ENCODE peak calls at places on chromosomes 3 and 15, in five cellular contexts. D, T, Q, R and L are unnamed samples.

GRCh38 chr15:63060699-63061098 is 18.2 kb downstream of the TPM1 start:
- DNase-seq in D (no peak), T (no peak), Q (no peak), R (no peak), L (no peak)

GRCh38 chr15:97521894-97522293 is 438.6 kb upstream of the ARRDC4 start:
- DNase-seq in D (no peak), T (no peak), Q (no peak), R (no peak), L (no peak)

GRCh38 chr3:172984938-172985337 is 156.1 kb downstream of the SPATA16 start:
- DNase-seq in D (no peak), T (no peak), Q (no peak), R (no peak), L (no peak)

GRCh38 chr3:126554560-126555525 is 3.9 kb downstream of the C3orf22 start:
- DNase-seq in D (peak; percentile 38), T (peak; percentile 55), Q (peak; percentile 25), R (no peak), L (no peak)

GRCh38 chr15:76158250-76158649 is 98.5 kb downstream of the TMEM266 start:
- DNase-seq in D (no peak), T (no peak), Q (no peak), R (no peak), L (no peak)

GRCh38 chr3:56125358-56126005 is 342.8 kb downstream of the ERC2 start:
- DNase-seq in D (no peak), T (no peak), Q (no peak), R (peak; percentile 4), L (no peak)

GRCh38 chr3:183560607-183561006 is 5.1 kb upstream of the KLHL6 start:
- DNase-seq in D (no peak), T (no peak), Q (peak; percentile 58), R (peak; percentile 64), L (no peak)

GRCh38 chr3:153070153-153070868 is 91.7 kb upstream of the RAP2B start:
- DNase-seq in D (no peak), T (no peak), Q (no peak), R (peak; percentile 60), L (no peak)

GRCh38 chr3:105938101-105938500 is 69.3 kb upstream of the CBLB start:
- DNase-seq in D (no peak), T (no peak), Q (no peak), R (no peak), L (no peak)

GRCh38 chr3:182967218-182968204 is 12.8 kb downstream of the DCUN1D1 start:
- DNase-seq in D (no peak), T (no peak), Q (no peak), R (no peak), L (no peak)

GRCh38 chr3:1752205-1752604 is 346.5 kb upstream of the CNTN4 start:
- DNase-seq in D (no peak), T (no peak), Q (no peak), R (no peak), L (no peak)

GRCh38 chr15:61200626-61201025 is 28.5 kb downstream of the RORA start:
- DNase-seq in D (no peak), T (no peak), Q (no peak), R (no peak), L (no peak)

GRCh38 chr3:101823525-101823924 is 25.8 kb upstream of the NFKBIZ start:
- DNase-seq in D (no peak), T (no peak), Q (no peak), R (no peak), L (no peak)

GRCh38 chr3:48372377-48372770 is 355 bp downstream of the FBXW12 start:
- DNase-seq in D (no peak), T (no peak), Q (no peak), R (no peak), L (no peak)

GRCh38 chr3:123285479-123285878 is 83.7 kb downstream of the SEC22A start:
- DNase-seq in D (peak; percentile 61), T (no peak), Q (peak; percentile 19), R (no peak), L (no peak)

GRCh38 chr15:93035953-93036810 is 52.8 kb downstream of the RGMA start:
- DNase-seq in D (peak; percentile 63), T (peak; percentile 71), Q (peak; percentile 26), R (peak; percentile 62), L (peak; percentile 13)

GRCh38 chr3:15875016-15875689 is 77.4 kb upstream of the ANKRD28 start:
- DNase-seq in D (no peak), T (no peak), Q (no peak), R (no peak), L (no peak)

GRCh38 chr15:75348034-75348562 is 1.3 kb downstream of the NEIL1 start:
- DNase-seq in D (no peak), T (no peak), Q (no peak), R (no peak), L (no peak)

DNA sequence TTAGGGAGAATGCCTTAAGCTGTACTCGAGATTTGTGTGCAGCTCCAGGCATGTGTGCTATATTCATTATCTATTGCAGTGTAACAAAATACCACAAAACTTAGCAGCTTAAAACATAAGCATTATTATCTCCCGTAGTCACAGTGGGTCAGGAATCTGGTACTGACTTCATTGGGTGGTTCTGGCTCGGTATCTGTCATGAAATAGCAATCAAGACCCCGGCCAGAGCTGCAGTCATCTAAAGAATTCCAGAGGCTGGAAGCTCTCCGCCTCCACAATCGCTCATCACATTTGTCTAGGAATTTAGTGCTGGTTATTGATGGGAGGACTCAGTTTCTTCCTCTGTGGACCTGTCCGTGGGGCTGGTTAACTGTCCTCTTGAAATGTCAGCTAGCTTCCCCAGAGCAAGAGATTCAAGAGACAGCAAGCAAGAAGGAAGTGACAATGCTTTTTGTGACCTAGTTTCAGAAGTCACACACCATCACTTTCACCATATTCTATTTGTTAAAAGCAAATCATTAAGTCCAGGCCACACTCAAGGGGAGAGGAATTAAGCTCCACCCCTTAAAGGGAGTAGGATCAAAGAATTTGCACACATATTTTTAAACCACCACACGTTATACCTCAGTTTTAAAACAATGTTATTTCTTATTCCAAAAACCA is 76.1 kb downstream of the TOP2B start:
- DNase-seq in D (no peak), T (no peak), Q (no peak), R (no peak), L (no peak)
- TF ChIP-seq CTCF in D (no peak), T (no peak), Q (no peak), R (no peak), L (no peak)

DNA sequence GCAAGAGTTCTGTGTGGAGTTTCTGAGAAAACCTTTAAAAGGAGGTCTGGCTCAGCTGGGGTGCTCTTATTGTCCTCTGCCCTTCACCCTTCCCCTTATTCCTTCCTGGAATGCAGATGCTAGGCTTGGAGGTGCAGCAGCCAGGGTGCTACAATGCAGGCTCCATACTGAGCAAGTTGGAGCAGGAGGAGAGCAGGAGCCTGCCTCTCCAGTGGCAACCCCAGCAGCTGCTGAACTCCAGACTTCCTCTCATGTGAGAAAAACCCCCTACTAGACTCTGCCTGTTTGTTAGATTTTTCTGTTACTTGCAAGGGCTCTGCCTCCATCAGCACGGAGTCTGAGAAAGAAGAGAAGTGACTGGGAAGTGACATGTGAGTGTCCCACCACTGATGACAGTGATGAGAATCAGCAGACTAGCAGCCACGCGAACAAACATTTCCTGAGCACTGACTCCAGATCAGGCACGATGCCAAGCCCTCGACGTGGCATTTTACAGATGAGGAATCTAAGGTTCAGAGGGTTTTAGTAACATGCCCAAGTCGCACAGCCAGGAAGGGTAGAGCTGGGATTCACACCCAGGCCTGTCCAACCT is 16.1 kb upstream of the RARRES1 start:
- DNase-seq in D (peak; percentile 74), T (peak; percentile 76), Q (no peak), R (no peak), L (peak; percentile 53)
- H3K4me1 ChIP-seq in D (no peaks in the 10 kb centered on the region), T (no peaks in the 10 kb centered on the region), Q (no peaks in the 10 kb centered on the region), R (peaks cover 36% of the 10 kb centered on the region), L (peaks cover 3% of the 10 kb centered on the region)

DNA sequence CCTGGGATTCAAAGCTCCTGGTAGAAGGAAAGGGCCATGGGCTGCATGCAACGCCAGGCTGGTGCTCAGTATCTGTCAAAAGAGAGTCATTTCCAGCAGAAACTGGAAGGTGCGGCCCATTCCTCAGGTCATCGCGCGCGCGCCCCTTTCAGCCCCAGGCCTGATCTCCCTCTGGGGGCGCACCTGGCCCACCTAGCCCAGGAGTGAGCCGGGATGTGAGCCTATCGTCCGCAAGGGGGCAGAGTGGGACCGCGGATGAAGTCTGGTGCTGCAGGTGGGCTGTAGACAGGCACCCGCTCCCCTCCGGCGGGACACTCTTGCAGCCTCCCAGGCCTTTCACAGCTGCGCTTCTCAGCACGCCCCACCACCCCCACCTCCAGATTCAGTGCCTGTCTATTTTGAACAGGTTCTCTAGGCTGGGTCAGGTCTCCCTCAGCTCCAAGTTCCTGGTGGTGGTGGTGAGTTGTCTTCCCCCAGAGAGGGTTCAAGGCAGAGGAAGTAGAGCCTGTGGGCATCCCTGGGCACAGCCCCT is 5.8 kb upstream of the RPL29 start:
- DNase-seq in D (peak; percentile 81), T (peak; percentile 87), Q (peak; percentile 95), R (peak; percentile 83), L (peak; percentile 47)
- TF ChIP-seq CTCF in D (peak; percentile 84), T (peak; percentile 98), Q (peak; percentile 99), R (peak; percentile 90), L (peak; percentile 83)

GRCh38 chr3:177597325-177598109 is 400.2 kb upstream of the TBL1XR1 start:
- DNase-seq in D (peak; percentile 75), T (peak; percentile 76), Q (no peak), R (peak; percentile 60), L (no peak)

GRCh38 chr3:177596822-177597271 is 399.6 kb upstream of the TBL1XR1 start:
- DNase-seq in D (no peak), T (no peak), Q (no peak), R (no peak), L (no peak)

GRCh38 chr3:177596248-177596821 is 399.1 kb upstream of the TBL1XR1 start:
- DNase-seq in D (no peak), T (no peak), Q (no peak), R (peak; percentile 46), L (no peak)

GRCh38 chr3:177599331-177599730 is 402.0 kb upstream of the TBL1XR1 start:
- DNase-seq in D (no peak), T (no peak), Q (no peak), R (no peak), L (no peak)

GRCh38 chr3:177598110-177598833 is 401.0 kb upstream of the TBL1XR1 start:
- DNase-seq in D (no peak), T (no peak), Q (no peak), R (no peak), L (no peak)
- H3K4me1 ChIP-seq in D (peaks cover 31% of the 10 kb centered on the region), T (peaks cover 6% of the 10 kb centered on the region), Q (peaks cover 19% of the 10 kb centered on the region), R (no peaks in the 10 kb centered on the region), L (peaks cover 23% of the 10 kb centered on the region)

DNA sequence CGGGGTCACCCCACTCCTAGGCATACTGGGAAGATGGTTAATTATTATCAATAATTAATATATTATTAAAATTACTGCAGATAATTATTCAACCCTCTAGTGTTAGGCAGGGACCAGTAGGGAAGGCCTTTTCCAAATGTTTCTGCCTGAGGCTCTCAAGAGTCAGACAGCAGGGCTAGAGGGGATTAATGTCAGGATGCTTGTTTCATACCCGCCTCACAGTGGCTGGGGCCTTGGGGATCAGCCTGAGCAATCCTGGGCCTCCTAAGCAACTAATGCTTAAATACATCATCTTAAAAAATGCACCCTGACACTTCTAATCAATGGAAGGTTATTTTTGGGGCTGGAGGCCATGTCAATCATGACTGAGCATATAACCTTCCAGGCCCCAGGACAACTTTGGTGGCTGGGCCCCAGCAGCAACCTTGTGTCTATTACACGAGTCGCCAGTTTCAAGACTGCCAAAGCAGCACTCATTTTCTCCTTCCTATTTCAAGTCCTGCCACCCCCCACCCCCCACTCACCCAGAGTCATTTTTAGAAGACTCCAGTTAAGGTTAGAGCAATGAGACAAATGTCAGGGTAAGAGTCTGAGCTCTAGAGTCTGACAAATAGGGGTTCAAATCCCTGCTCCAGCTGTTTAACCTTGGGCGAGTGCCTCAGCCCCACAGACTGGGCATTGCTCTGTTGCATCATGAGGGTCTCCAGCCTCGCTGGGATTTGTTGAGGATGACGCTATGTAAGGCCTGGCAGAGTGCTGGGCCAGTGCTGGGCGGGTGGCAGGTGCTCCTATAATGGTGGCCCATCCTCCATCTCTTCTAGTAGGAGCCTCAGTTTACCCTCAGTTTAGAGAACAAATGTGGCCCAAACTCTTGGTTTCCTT is 6.1 kb downstream of the AMOTL2 start:
- DNase-seq in D (peak; percentile 59), T (peak; percentile 50), Q (peak; percentile 22), R (no peak), L (no peak)
- TF ChIP-seq CTCF in D (no peak), T (no peak), Q (no peak), R (no peak), L (no peak)